ENCODE peak calls at places on chromosome 17, in four cellular contexts. Q is K562, H is IMR-90, P is HepG2. I is an unnamed sample.

GRCh38 chr17:7763919-7764318 is 46.4 kb downstream of the DNAH2 start:
- DNase-seq in Q (no peak), H (no peak), P (no peak), I (no peak)

GRCh38 chr17:66301864-66302741 is at the start of gene PRKCA:
- DNase-seq in Q (peak), H (peak), P (peak), I (peak)

GRCh38 chr17:44906010-44906646 is 6.9 kb upstream of the EFTUD2 start:
- DNase-seq in Q (no peak), H (peak), P (no peak), I (peak)

GRCh38 chr17:49869038-49869374 is 21.1 kb upstream of the TAC4 start:
- DNase-seq in Q (no peak), H (no peak), P (no peak), I (no peak)

GRCh38 chr17:64682261-64683181 is 20.4 kb upstream of the SMURF2 start:
- DNase-seq in Q (no peak), H (peak), P (no peak), I (no peak)

GRCh38 chr17:56987283-56987834 is 9.4 kb downstream of the SCPEP1 start:
- DNase-seq in Q (peak), H (no peak), P (no peak), I (no peak)

GRCh38 chr17:42118545-42118944 is 2.6 kb downstream of the KAT2A start:
- DNase-seq in Q (peak), H (peak), P (peak), I (peak)

GRCh38 chr17:47231866-47232265 is 21.8 kb upstream of the ITGB3 start:
- DNase-seq in Q (no peak), H (no peak), P (no peak), I (no peak)

GRCh38 chr17:21043296-21044232 is 753 bp upstream of the USP22 start:
- DNase-seq in Q (peak), H (peak), P (peak), I (peak)

GRCh38 chr17:47717845-47718621 is 15.0 kb upstream of the TBX21 start:
- DNase-seq in Q (no peak), H (no peak), P (no peak), I (no peak)

GRCh38 chr17:35788504-35788998 is 6.9 kb downstream of the MMP28 start:
- DNase-seq in Q (peak), H (peak), P (no peak), I (peak)

GRCh38 chr17:19904412-19904811 is 36.7 kb upstream of the ULK2 start:
- DNase-seq in Q (no peak), H (peak), P (peak), I (no peak)

GRCh38 chr17:2222901-2223616 is 80.5 kb downstream of the SMG6 start:
- DNase-seq in Q (no peak), H (peak), P (no peak), I (no peak)

GRCh38 chr17:6536566-6537065 is 19.7 kb downstream of the PITPNM3 start:
- DNase-seq in Q (no peak), H (no peak), P (no peak), I (no peak)

GRCh38 chr17:78140169-78141051 is 5.8 kb upstream of the C17orf99 start:
- DNase-seq in Q (peak), H (peak), P (peak), I (peak)

GRCh38 chr17:78651551-78651950 is 74.4 kb upstream of the DNAH17 start:
- DNase-seq in Q (no peak), H (peak), P (no peak), I (no peak)

GRCh38 chr17:17403899-17404576 is 72.8 kb upstream of the MED9 start:
- DNase-seq in Q (no peak), H (no peak), P (no peak), I (no peak)

GRCh38 chr17:65401581-65401980 is 159.9 kb downstream of the AXIN2 start:
- DNase-seq in Q (no peak), H (no peak), P (no peak), I (no peak)

GRCh38 chr17:75925103-75925502 is 15.7 kb downstream of the FBF1 start:
- DNase-seq in Q (no peak), H (no peak), P (no peak), I (no peak)

GRCh38 chr17:48544356-48545021 is 420 bp downstream of the HOXB2 start:
- DNase-seq in Q (peak), H (peak), P (no peak), I (no peak)

GRCh38 chr17:2056221-2057129 is 1.6 kb downstream of the HIC1 start:
- DNase-seq in Q (no peak), H (peak), P (no peak), I (no peak)

GRCh38 chr17:39455919-39456318 is 4.9 kb upstream of the MED1 start:
- DNase-seq in Q (no peak), H (no peak), P (no peak), I (no peak)

GRCh38 chr17:794876-795275 is 12.7 kb downstream of the MRM3 start:
- DNase-seq in Q (peak), H (peak), P (peak), I (peak)

GRCh38 chr17:43020789-43021738 is 1.1 kb downstream of the VAT1 start:
- DNase-seq in Q (peak), H (peak), P (peak), I (peak)

GRCh38 chr17:79699386-79700036 is 31.2 kb upstream of the ENPP7 start:
- DNase-seq in Q (peak), H (no peak), P (no peak), I (no peak)

GRCh38 chr17:75205793-75206163 is 299 bp downstream of the NUP85 start:
- DNase-seq in Q (no peak), H (no peak), P (no peak), I (no peak)

GRCh38 chr17:12328204-12328603 is 307.5 kb downstream of the MAP2K4 start:
- DNase-seq in Q (no peak), H (no peak), P (no peak), I (no peak)

GRCh38 chr17:48132375-48132774 is 24.8 kb downstream of the SNX11 start:
- DNase-seq in Q (no peak), H (no peak), P (no peak), I (no peak)

GRCh38 chr17:35460354-35460851 is 11.8 kb upstream of the SLFN13 start:
- DNase-seq in Q (peak), H (no peak), P (no peak), I (peak)

GRCh38 chr17:48760411-48760810 is 31.9 kb upstream of the HOXB13 start:
- DNase-seq in Q (no peak), H (no peak), P (no peak), I (no peak)

GRCh38 chr17:70369296-70369855 is 200.0 kb downstream of the KCNJ2 start:
- DNase-seq in Q (no peak), H (no peak), P (no peak), I (no peak)
- TF ChIP-seq RAD21 in Q (no peak), H (no peak), P (no peak), I (no peak)

DNA sequence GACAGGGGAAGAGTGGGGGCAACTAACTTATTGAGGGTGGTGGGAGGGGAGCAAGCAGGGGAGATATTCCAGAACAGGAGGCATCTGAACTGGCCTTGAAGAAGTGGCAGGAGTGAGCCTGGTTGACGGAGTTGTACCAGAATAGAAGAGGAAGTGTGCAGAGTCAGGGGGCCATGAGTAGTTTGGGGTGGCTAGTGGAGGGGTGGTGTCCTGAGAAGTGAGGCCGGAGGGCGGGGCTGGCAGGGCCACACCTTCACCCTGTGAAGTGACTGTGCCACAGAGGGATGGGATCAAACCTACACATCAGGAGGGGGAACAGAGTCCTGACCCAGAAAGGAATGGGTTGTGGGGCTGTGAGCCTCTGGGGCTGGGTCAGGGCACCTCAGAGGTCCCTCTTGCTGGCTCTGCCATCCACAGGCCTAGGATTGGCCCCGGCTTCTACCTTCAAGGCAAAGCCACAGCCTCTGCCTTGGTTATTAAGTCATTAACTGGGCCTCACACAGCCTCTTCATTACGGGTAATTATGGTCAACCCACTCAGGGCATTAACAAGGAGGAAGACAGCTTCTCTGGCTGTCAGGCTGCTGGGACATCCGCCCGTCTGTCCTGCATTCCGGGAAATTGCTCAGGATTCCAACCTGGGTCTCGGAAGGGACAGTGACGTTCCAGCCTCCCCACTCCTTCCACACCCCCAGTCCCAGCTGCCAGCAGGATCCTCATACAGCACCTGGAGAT is 12.7 kb downstream of the SPNS2 start:
- DNase-seq in Q (no peak), H (no peak), P (no peak), I (no peak)
- TF ChIP-seq MAZ in Q (no peak), H (no peak), P (no peak), I (no peak)

GRCh38 chr17:9934354-9934753 is 29.3 kb upstream of the RCVRN start:
- DNase-seq in Q (no peak), H (no peak), P (no peak), I (no peak)

GRCh38 chr17:9935408-9935807 is 30.3 kb upstream of the RCVRN start:
- DNase-seq in Q (no peak), H (no peak), P (no peak), I (no peak)

GRCh38 chr17:9931144-9931543 is 26.1 kb upstream of the RCVRN start:
- DNase-seq in Q (no peak), H (no peak), P (no peak), I (no peak)

GRCh38 chr17:9929873-9930272 is 24.8 kb upstream of the RCVRN start:
- DNase-seq in Q (no peak), H (no peak), P (no peak), I (no peak)

DNA sequence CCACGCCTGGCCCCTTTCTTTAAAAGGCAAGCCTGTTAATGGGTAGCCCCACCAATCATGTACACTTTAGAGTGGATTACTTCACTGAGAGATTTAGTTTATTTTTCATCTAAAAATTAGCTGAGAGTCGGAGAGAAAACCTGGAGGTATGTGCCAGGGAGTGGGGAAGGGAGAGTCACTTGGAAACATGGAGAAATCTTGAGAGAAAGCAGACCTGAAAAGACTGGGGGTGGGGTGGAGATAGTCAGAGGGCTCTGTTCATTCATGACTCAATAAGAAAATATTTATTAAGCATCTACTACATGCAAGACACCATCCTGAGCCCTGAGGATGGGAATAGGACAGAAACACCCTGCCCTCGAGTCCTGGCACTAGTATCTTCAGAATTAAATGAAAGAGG is 27.4 kb upstream of the RCVRN start:
- DNase-seq in Q (no peak), H (peak), P (no peak), I (peak)
- TF ChIP-seq RAD21 in Q (no peak), H (no peak), P (no peak), I (no peak)

GRCh38 chr17:73311781-73312641 is at the start of gene CDC42EP4:
- DNase-seq in Q (peak), H (peak), P (peak), I (peak)

GRCh38 chr17:73315481-73315880 is 3.7 kb upstream of the CDC42EP4 start:
- DNase-seq in Q (no peak), H (no peak), P (no peak), I (no peak)

GRCh38 chr17:73316919-73317505 is 5.2 kb upstream of the CDC42EP4 start:
- DNase-seq in Q (no peak), H (no peak), P (no peak), I (no peak)

GRCh38 chr17:73311428-73311780 is 397 bp downstream of the CDC42EP4 start:
- DNase-seq in Q (peak), H (no peak), P (no peak), I (no peak)

DNA sequence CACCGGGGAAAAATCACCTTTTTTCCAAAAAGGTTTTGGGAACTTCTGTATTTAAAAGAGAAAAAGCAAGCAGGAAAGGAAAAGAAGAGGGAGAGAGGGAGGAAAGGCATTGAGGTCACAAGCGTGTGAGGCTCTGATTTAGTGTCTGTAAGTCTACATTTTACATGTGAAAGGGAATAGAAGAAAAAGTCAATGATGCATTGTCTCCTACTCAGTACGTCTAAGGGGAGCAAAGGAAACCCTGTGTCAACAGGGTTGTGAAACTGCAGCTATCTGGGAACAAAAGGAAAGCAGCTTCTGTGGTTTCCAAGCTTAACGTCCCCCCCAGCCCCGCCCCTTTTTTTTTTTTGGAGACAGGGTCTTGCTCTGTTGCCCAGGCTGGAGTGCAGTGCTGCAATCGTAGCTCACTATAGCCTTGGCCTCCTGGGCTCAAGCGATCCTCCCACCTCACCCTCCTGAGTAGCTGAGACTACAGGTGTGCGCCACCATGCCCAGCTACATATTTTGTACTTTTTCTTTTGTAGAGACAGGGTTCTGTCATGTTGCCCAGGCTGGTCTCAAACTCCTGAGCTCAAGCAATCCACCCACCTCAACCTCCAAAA is 1.8 kb upstream of the CDC42EP4 start:
- DNase-seq in Q (no peak), H (no peak), P (no peak), I (no peak)
- TF ChIP-seq MAZ in Q (no peak), H (no peak), P (no peak), I (no peak)

DNA sequence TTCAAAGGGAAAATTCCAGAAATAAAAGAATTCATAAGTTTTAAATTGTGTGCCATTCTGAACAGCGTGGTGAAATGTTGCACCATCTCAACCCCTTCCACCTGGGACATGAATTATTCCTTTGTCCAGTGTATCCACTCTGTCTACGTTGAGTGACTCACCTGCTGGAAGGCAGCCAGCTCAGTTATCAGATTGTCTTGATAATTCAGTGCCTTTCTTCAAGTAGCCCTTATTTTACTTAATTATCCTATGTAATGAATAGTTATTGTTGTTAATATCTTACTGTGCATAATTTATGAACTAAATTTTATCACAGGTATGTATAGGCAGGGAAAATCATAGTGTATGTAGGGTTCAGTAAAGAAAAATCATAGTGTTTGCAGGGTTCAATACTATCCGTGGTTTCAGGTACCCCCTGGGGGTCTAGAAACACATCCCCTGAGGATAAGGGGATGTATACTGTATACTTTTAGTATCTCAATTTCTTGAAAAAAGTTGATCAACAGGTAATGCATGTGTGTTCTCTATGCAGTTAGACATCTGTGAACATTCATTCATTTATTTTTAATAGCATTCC is 7.7 kb upstream of the PCTP start:
- DNase-seq in Q (no peak), H (no peak), P (peak), I (peak)
- TF ChIP-seq RAD21 in Q (no peak), H (no peak), P (no peak), I (no peak)

I was measured in A549.